ENCODE peak calls at places on chromosomes 5 and 9, in ten cellular contexts. K, J, I, D, X, F, P, W, M and T are unnamed samples. For H3K4me1, the result is how much of the 10 kb centered on the place peaks cover.

GRCh38 chr5:54902817-54903473 is 82.4 kb downstream of the ESM1 start:
- DNase-seq in K (no peak), J (no peak), D (no peak), M (peak), X (no peak), P (no peak), I (no peak), W (no peak), F (no peak), T (no peak)

GRCh38 chr5:175534070-175534932 is 55.9 kb downstream of the SFXN1 start:
- DNase-seq in K (peak), D (peak), P (peak), J (peak), X (peak), W (peak), I (peak), F (peak), M (peak), T (peak)

GRCh38 chr5:172362755-172363154 is 79.2 kb upstream of the UBTD2 start:
- DNase-seq in F (no peak), I (no peak), W (no peak), M (no peak), P (no peak), X (no peak), D (no peak), K (no peak), J (no peak), T (no peak)

GRCh38 chr9:81517954-81518353 is 171.4 kb downstream of the TLE1 start:
- DNase-seq in J (no peak), X (no peak), F (no peak), M (no peak), K (no peak), I (no peak), D (no peak), W (no peak), P (no peak), T (no peak)

GRCh38 chr5:88085462-88085861 is 183.2 kb downstream of the TMEM161B start:
- DNase-seq in X (no peak), F (no peak), J (no peak), D (no peak), P (no peak), K (no peak), W (no peak), M (no peak), I (no peak), T (no peak)

GRCh38 chr5:1652873-1653707 is 129.3 kb upstream of the LPCAT1 start:
- DNase-seq in M (peak), X (no peak), J (no peak), K (no peak), D (no peak), I (no peak), W (no peak), P (no peak), F (no peak), T (no peak)

GRCh38 chr9:114869845-114870244 is 60.5 kb downstream of the TNFSF8 start:
- DNase-seq in W (no peak), I (no peak), M (peak), K (no peak), P (no peak), J (no peak), F (no peak), D (no peak), X (no peak), T (peak)

GRCh38 chr5:115309751-115310370 is 13.4 kb upstream of the CCDC112 start:
- DNase-seq in J (peak), W (no peak), M (no peak), F (no peak), K (peak), I (no peak), P (no peak), D (no peak), X (no peak), T (peak)

GRCh38 chr5:78699565-78700143 is 51.1 kb upstream of the LHFPL2 start:
- DNase-seq in K (no peak), W (no peak), I (no peak), X (no peak), F (no peak), M (no peak), J (peak), P (no peak), D (no peak), T (peak)

GRCh38 chr9:111350556-111350955 is 20.5 kb upstream of the OR2K2 start:
- DNase-seq in K (no peak), F (no peak), P (no peak), D (no peak), W (no peak), J (no peak), M (no peak), X (no peak), I (no peak), T (no peak)

GRCh38 chr9:131335356-131335755 is 45.8 kb downstream of the PLPP7 start:
- DNase-seq in J (no peak), I (peak), W (no peak), M (no peak), K (no peak), F (peak), X (no peak), D (peak), P (no peak), T (no peak)

GRCh38 chr9:112819635-112820496 is 69.3 kb downstream of the SNX30 start:
- DNase-seq in W (peak), M (no peak), F (peak), K (peak), P (no peak), J (peak), X (peak), I (peak), D (no peak), T (peak)

GRCh38 chr9:112764837-112765236 is 14.3 kb downstream of the SNX30 start:
- DNase-seq in M (no peak), J (no peak), X (no peak), W (no peak), P (no peak), K (peak), D (no peak), I (no peak), F (no peak), T (peak)

GRCh38 chr5:45695011-45695667 is 1.0 kb downstream of the HCN1 start:
- DNase-seq in F (no peak), K (no peak), W (no peak), X (no peak), D (peak), M (no peak), P (no peak), I (no peak), J (no peak), T (no peak)

GRCh38 chr9:73104342-73104741 is 47.3 kb upstream of the ANXA1 start:
- DNase-seq in J (no peak), F (no peak), X (no peak), K (no peak), D (no peak), W (no peak), P (no peak), M (no peak), I (no peak), T (no peak)

GRCh38 chr9:98791147-98792095 is 4.9 kb downstream of the ANKS6 start:
- DNase-seq in X (peak), I (peak), M (peak), D (peak), J (peak), F (peak), W (peak), P (peak), K (peak), T (peak)

GRCh38 chr5:138789771-138790242 is 36.6 kb downstream of the CTNNA1 start:
- DNase-seq in W (no peak), D (no peak), P (no peak), J (peak), M (no peak), X (no peak), F (no peak), K (peak), I (no peak), T (peak)

GRCh38 chr9:120561699-120562098 is 18.3 kb downstream of the CDK5RAP2 start:
- DNase-seq in F (no peak), D (no peak), J (no peak), K (no peak), I (no peak), X (no peak), P (no peak), M (no peak), W (no peak), T (no peak)

GRCh38 chr9:37801287-37801850 is 772 bp downstream of the DCAF10 start:
- DNase-seq in I (peak), J (peak), X (peak), W (peak), M (peak), D (no peak), K (peak), P (peak), F (peak), T (peak)

GRCh38 chr9:83569326-83569725 is 31.1 kb upstream of the FRMD3 start:
- DNase-seq in F (no peak), J (no peak), X (no peak), I (no peak), K (no peak), P (no peak), W (no peak), M (no peak), D (no peak), T (no peak)

GRCh38 chr9:7117676-7118561 is 360.1 kb downstream of the KDM4C start:
- DNase-seq in X (no peak), D (no peak), W (no peak), K (no peak), P (no peak), M (no peak), F (no peak), I (no peak), J (no peak), T (no peak)

GRCh38 chr9:68771376-68771775 is 66.3 kb downstream of the PIP5K1B start:
- DNase-seq in W (no peak), D (no peak), K (no peak), I (no peak), J (no peak), X (no peak), F (no peak), P (no peak), M (no peak), T (no peak)

GRCh38 chr5:59099270-59099994 is 516.6 kb downstream of the RAB3C start:
- DNase-seq in K (no peak), J (no peak), D (no peak), P (peak), M (no peak), X (no peak), W (no peak), F (no peak), I (no peak), T (no peak)

GRCh38 chr5:123371575-123372179 is 51.5 kb downstream of the CEP120 start:
- DNase-seq in D (peak), W (peak), P (peak), J (no peak), M (peak), X (no peak), F (peak), K (peak), I (peak), T (peak)

GRCh38 chr5:38670878-38671277 is 114.4 kb upstream of the LIFR start:
- DNase-seq in X (peak), K (no peak), P (no peak), I (no peak), M (no peak), W (no peak), J (no peak), F (no peak), D (no peak), T (no peak)

GRCh38 chr9:2234371-2234893 is 219.3 kb downstream of the SMARCA2 start:
- DNase-seq in D (peak), F (no peak), J (no peak), W (no peak), M (no peak), X (no peak), P (no peak), I (no peak), K (no peak), T (no peak)

GRCh38 chr5:65012411-65012972 is 243.8 kb downstream of the CWC27 start:
- DNase-seq in I (no peak), F (no peak), X (no peak), P (no peak), D (no peak), K (no peak), J (no peak), M (no peak), W (no peak), T (no peak)

GRCh38 chr5:128274441-128274840 is 190.9 kb downstream of the SLC12A2 start:
- DNase-seq in F (no peak), W (no peak), K (no peak), X (no peak), I (no peak), D (no peak), P (no peak), M (no peak), J (no peak), T (no peak)

GRCh38 chr9:20290287-20290686 is 332.0 kb downstream of the MLLT3 start:
- DNase-seq in P (no peak), X (no peak), W (no peak), J (no peak), M (no peak), I (no peak), D (no peak), K (no peak), F (no peak), T (no peak)

DNA sequence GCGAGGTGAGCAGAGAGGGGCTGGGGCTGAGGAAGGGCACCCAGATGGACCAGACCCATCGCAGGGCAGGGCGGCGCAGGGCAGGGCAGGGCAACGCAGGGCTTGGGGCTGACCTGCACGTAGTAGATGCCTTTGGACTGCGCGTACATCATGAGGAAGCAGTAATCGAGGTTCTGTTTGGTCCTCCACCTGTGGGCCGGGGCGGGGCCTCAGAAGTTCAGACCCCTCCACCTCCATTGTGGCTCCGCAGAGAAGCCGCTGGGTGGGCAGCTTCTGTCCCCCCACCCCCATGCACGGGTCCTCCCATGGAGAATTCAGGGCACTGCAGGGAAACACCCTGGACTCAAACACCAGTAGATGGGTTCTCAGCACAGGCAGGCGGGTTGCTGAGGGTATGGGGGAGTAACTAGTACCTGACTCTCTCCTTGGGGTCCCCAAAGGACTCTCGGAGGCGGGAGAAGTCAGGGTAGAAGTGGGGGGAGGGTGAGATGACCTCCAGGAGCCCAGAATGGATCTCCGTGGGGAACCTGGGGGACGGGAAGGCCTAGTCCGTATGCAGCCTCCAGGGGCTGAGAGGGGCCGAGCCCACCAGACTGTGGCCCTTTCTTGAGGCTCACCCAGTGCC is 6.4 kb downstream of the LTC4S start:
- DNase-seq in J (no peak), P (no peak), D (peak), I (no peak), K (no peak), W (no peak), X (no peak), F (no peak), M (no peak), T (no peak)
- H3K4me1 ChIP-seq in J (under half), P (under half), D (half or more), I (under half), K (half or more), W (under half), X (under half), F (half or more), M (under half), T (under half)

DNA sequence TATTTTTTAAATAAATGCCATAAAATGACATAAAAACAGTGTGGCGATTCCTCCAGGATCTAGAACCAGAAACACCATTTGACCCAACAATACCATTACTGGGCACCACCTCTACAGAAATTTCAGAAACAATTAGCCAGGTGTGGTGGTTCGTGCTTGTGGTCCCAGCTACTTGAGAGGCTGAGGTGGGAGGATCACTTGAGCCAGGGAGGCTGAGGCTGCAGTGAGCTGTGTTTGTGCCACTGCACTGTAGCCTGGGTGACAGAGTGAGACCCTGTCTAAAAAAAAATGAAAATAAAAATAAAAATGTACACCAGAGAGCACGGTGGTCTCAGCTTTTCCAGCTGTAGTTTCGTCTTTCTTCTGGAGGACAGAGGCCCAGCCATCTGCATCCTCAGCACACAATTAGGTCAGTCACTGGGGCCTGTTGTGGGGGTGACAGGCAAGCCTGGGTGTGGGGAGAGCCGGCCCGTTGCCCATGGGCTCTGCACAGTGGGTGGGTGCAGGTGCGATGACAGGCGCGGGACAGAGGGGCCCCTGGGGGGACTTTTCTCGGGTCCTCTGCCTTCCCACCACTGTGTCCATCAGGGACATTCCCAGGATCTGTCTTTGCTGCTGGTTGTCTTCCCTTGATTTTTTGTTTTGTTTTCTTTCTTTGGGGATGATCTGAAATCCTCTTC is 9.8 kb downstream of the COL5A1 start:
- DNase-seq in W (no peak), M (no peak), X (no peak), I (peak), K (no peak), D (peak), P (no peak), J (no peak), F (peak), T (no peak)
- H3K4me1 ChIP-seq in W (under half), M (under half), X (under half), I (under half), K (under half), D (half or more), P (under half), J (under half), F (half or more), T (under half)

GRCh38 chr9:126336350-126337335 is 10.0 kb downstream of the MVB12B start:
- DNase-seq in W (no peak), I (no peak), D (no peak), J (no peak), K (no peak), M (no peak), P (no peak), X (no peak), F (no peak), T (no peak)
- H3K4me1 ChIP-seq in W (under half), I (under half), D (under half), J (under half), K (under half), M (under half), P (under half), X (under half), F (under half), T (under half)

DNA sequence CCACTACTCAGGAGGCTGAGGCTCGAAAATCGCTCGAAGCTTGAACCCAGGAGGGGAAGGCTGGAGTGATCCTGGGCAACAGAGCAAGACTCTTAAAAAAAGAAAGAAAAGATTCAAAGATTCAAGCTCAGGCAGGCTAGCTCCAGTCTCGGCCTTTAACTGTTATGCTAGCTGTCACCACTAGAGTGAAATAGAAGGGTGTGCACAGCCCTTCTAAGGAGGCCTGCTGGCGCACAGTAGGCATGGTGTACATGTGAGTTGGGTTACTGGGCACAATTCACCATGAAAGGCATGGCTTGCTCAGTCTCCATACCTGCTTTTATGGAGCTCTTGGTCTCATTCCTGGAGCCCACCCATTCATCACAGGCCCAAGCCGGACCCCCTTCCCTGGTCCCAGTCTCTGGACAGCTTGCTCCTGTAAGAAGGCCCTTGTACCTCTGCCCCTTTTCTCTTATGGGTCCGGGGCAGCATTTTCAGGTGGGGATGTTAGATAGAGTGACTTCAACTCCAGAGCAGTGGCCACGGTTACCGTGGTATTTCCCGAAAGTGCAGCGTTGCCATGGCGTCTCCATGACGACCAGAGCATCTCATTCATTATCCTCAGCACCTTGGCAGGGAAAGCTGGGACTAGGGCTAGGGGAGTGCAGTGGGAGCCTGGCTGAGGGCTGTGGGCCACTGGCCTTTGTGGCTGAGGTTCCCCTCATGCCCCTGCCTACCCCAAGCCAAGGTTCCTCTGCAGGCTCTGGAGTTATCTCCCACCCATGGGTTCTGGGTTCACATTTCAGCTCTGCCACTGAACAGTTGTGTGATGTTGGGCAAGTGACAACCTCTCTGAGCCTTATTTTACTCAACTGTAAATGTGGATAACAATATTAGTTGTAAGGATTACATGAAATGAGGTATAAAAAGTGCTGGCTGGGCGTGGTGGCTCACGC is 5.7 kb downstream of the NDST1 start:
- DNase-seq in P (no peak), X (no peak), I (no peak), W (no peak), J (no peak), M (no peak), D (no peak), K (peak), F (no peak), T (peak)
- H3K4me1 ChIP-seq in P (under half), X (under half), I (under half), W (half or more), J (half or more), M (under half), D (half or more), K (under half), F (half or more), T (half or more)

GRCh38 chr9:34001308-34001707 is 47.4 kb downstream of the UBAP2 start:
- DNase-seq in X (no peak), J (no peak), M (no peak), F (no peak), P (no peak), W (no peak), D (no peak), K (no peak), I (no peak), T (no peak)

GRCh38 chr9:34001951-34002350 is 46.7 kb downstream of the UBAP2 start:
- DNase-seq in J (no peak), I (no peak), D (no peak), X (no peak), W (no peak), P (no peak), F (no peak), M (no peak), K (no peak), T (no peak)
- H3K4me1 ChIP-seq in J (under half), I (under half), D (under half), X (under half), W (under half), P (under half), F (under half), M (under half), K (under half), T (under half)